ENCODE peak calls at places on chromosome X, in six cellular contexts. One of them, this sample, is unnamed.
A peak's percentile ranks its signal among the peaks of the same experiment; 100 is the strongest.

GRCh38 chrX:9873952-9874351 is 87.7 kb downstream of the SHROOM2 start:
- DNase-seq in breast epithelium: no peak
- DNase-seq in suprapubic skin: no peak
- DNase-seq in IMR-90: peak; percentile 49
- DNase-seq in uterus: no peak
- DNase-seq in NB4: peak; percentile 59
- DNase-seq in this sample: peak; percentile 12

GRCh38 chrX:1500701-1501624 is 36.0 kb downstream of the P2RY8 start:
- DNase-seq in breast epithelium: no peak
- DNase-seq in suprapubic skin: peak; percentile 65
- DNase-seq in IMR-90: no peak
- DNase-seq in uterus: no peak
- DNase-seq in NB4: no peak
- DNase-seq in this sample: no peak

GRCh38 chrX:17939724-17940123 is 78.6 kb upstream of the RAI2 start:
- DNase-seq in breast epithelium: no peak
- DNase-seq in suprapubic skin: no peak
- DNase-seq in IMR-90: no peak
- DNase-seq in uterus: peak; percentile 22
- DNase-seq in NB4: no peak
- DNase-seq in this sample: peak; percentile 4

GRCh38 chrX:149699761-149700160 is 12.1 kb upstream of the MAGEA11 start:
- DNase-seq in breast epithelium: no peak
- DNase-seq in suprapubic skin: no peak
- DNase-seq in IMR-90: no peak
- DNase-seq in uterus: no peak
- DNase-seq in NB4: peak; percentile 51
- DNase-seq in this sample: no peak

GRCh38 chrX:19121466-19121865 is 802 bp downstream of the ADGRG2 start:
- DNase-seq in breast epithelium: no peak
- DNase-seq in suprapubic skin: no peak
- DNase-seq in IMR-90: no peak
- DNase-seq in uterus: no peak
- DNase-seq in NB4: no peak
- DNase-seq in this sample: no peak

GRCh38 chrX:96650023-96650422 is 34.6 kb upstream of the DIAPH2 start:
- DNase-seq in breast epithelium: no peak
- DNase-seq in suprapubic skin: no peak
- DNase-seq in IMR-90: no peak
- DNase-seq in uterus: no peak
- DNase-seq in NB4: no peak
- DNase-seq in this sample: no peak

GRCh38 chrX:56564921-56565861 is 1.8 kb downstream of the UBQLN2 start:
- DNase-seq in breast epithelium: no peak
- DNase-seq in suprapubic skin: no peak
- DNase-seq in IMR-90: peak; percentile 5
- DNase-seq in uterus: no peak
- DNase-seq in NB4: no peak
- DNase-seq in this sample: no peak

GRCh38 chrX:8453619-8454018 is 11.0 kb upstream of the VCX3B start:
- DNase-seq in breast epithelium: no peak
- DNase-seq in suprapubic skin: no peak
- DNase-seq in IMR-90: no peak
- DNase-seq in uterus: no peak
- DNase-seq in NB4: no peak
- DNase-seq in this sample: no peak

GRCh38 chrX:136183175-136183574 is 35.8 kb downstream of the FHL1 start:
- DNase-seq in breast epithelium: no peak
- DNase-seq in suprapubic skin: no peak
- DNase-seq in IMR-90: no peak
- DNase-seq in uterus: no peak
- DNase-seq in NB4: no peak
- DNase-seq in this sample: no peak

DNA sequence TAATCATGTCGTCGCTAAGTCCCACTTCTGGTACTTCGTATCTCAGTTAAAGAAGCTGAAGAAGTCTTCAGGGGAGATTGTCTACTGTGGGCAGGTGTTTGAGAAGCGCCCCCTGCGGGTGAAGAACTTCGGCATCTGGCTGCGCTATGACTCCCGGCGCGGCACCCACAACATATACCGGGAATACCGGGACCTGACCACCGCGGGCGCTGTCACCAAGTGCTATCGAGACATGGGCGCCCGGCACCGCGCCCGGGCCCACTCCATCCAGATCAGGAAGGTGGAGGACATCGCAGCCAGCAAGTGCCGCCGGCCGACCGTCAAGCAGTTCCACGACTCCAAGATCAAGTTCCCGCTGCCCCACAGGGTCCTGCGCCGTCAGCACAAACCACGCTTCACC is 11.3 kb downstream of the PNCK start:
- DNase-seq in breast epithelium: no peak
- DNase-seq in suprapubic skin: peak; percentile 73
- DNase-seq in IMR-90: peak; percentile 15
- DNase-seq in uterus: no peak
- DNase-seq in NB4: peak; percentile 61
- DNase-seq in this sample: peak; percentile 24
- TF ChIP-seq CTCF in breast epithelium: no peak
- TF ChIP-seq CTCF in suprapubic skin: peak; percentile 31
- TF ChIP-seq CTCF in IMR-90: peak; percentile 35
- TF ChIP-seq CTCF in uterus: no peak
- TF ChIP-seq CTCF in NB4: peak; percentile 44
- TF ChIP-seq CTCF in this sample: peak; percentile 37

DNA sequence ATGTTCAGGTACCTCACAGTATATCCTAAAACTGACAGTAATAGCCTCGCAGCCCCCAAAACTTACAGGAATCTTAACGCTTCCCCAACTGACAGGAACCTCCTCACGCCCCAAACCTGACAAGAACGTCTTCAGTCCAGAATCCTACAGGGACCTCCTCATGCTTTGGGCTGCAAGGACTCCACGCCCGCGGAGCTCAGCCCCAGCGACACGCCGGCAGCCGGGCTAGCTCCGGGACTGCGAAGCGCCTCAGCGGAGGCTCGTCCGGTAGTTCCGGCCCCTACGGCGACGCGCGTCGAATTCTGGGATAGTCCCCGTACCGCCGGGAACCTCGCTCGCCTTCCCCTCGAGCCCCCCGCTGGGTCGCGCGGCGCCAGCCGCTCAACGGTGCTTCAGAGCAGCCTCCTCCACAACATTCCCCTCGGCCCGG is 562 bp downstream of the PHF8 start:
- DNase-seq in breast epithelium: no peak
- DNase-seq in suprapubic skin: no peak
- DNase-seq in IMR-90: peak; percentile 10
- DNase-seq in uterus: peak; percentile 11
- DNase-seq in NB4: peak; percentile 58
- DNase-seq in this sample: peak; percentile 9
- TF ChIP-seq POLR2A in breast epithelium: peak; percentile 9
- TF ChIP-seq POLR2A in suprapubic skin: no peak
- TF ChIP-seq POLR2A in IMR-90: no peak
- TF ChIP-seq POLR2A in uterus: no peak
- TF ChIP-seq POLR2A in NB4: no peak
- TF ChIP-seq POLR2A in this sample: no peak

DNA sequence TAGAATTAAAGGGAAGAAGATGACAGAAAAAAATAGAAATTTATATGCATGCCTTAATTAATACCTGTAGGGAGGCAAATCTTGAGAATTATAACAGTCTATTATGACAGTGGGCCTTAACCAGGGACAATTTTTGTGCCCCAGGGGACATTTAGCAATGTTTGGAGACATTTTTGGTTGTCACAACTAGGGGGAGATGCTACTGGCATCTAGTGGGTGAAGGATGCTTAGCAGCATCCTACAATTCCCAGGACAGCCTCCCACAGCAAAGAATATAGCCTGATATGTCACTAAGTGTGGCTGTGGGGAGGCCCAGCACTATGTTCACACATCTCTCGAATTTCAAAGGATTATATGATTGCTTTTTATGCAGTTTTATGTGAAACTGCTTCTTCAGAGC is 10.5 kb downstream of the GPR82 start:
- DNase-seq in breast epithelium: no peak
- DNase-seq in suprapubic skin: no peak
- DNase-seq in IMR-90: peak; percentile 20
- DNase-seq in uterus: no peak
- DNase-seq in NB4: peak; percentile 59
- DNase-seq in this sample: no peak
- TF ChIP-seq CTCF in breast epithelium: no peak
- TF ChIP-seq CTCF in suprapubic skin: no peak
- TF ChIP-seq CTCF in IMR-90: peak; percentile 43
- TF ChIP-seq CTCF in uterus: peak; percentile 16
- TF ChIP-seq CTCF in NB4: peak; percentile 36
- TF ChIP-seq CTCF in this sample: peak; percentile 19

DNA sequence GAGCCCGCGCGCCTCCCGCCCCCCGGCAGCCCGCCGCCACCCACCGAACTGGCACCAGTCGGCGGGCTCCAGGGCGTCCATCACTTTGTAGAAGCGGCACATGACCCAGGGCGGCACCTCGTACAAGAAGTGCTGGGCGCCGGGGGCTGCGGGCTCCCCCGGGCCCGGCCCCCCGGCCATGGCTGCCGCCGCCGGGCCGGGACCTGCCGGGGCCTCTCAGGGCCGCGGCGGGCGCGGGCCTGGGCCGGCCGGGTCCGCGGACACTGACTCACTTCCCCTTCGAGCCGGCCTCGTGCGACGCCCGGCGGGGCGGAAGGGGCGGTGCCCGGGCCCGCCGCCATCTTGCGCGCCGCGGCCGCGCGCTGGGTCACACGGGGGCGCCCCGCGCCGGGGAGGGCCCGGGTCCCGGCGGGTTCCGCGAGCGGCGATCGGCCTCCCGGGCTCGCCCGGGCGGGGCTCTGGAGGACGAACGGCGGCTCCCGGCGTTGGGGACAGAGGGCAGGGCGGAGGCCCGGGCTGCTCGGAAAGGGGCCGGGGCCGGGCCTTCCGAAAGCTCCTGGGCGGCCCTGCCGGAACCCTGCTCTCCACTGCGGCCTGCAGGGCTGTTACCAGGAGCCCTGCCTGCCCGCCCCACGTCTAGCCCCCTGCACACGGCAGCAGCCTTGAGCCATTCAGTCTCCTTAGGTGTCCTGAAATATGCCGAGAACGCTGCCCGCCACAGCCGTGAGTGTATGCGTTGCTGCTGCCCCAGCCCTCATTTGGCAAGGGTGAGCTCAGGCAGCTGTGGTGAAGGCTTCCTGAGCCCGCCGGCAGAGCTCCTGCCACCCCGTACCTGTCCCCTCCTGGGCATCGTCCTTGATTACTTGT is at the start of gene IRAK1:
- DNase-seq in breast epithelium: no peak
- DNase-seq in suprapubic skin: no peak
- DNase-seq in IMR-90: peak; percentile 52
- DNase-seq in uterus: no peak
- DNase-seq in NB4: peak; percentile 77
- DNase-seq in this sample: peak; percentile 27
- TF ChIP-seq POLR2A in breast epithelium: no peak
- TF ChIP-seq POLR2A in suprapubic skin: peak; percentile 50
- TF ChIP-seq POLR2A in IMR-90: peak; percentile 42
- TF ChIP-seq POLR2A in uterus: peak; percentile 16
- TF ChIP-seq POLR2A in NB4: peak; percentile 47
- TF ChIP-seq POLR2A in this sample: no peak

GRCh38 chrX:41457618-41458192 is 10.6 kb downstream of the NYX start:
- DNase-seq in breast epithelium: no peak
- DNase-seq in suprapubic skin: no peak
- DNase-seq in IMR-90: no peak
- DNase-seq in uterus: no peak
- DNase-seq in NB4: peak; percentile 27
- DNase-seq in this sample: no peak
- TF ChIP-seq CTCF in breast epithelium: no peak
- TF ChIP-seq CTCF in suprapubic skin: no peak
- TF ChIP-seq CTCF in IMR-90: peak; percentile 27
- TF ChIP-seq CTCF in uterus: no peak
- TF ChIP-seq CTCF in NB4: peak; percentile 10
- TF ChIP-seq CTCF in this sample: no peak

GRCh38 chrX:40174594-40175415 is 77.0 kb upstream of the BCOR start:
- DNase-seq in breast epithelium: no peak
- DNase-seq in suprapubic skin: no peak
- DNase-seq in IMR-90: no peak
- DNase-seq in uterus: peak; percentile 56
- DNase-seq in NB4: peak; percentile 72
- DNase-seq in this sample: no peak
- TF ChIP-seq POLR2A in breast epithelium: no peak
- TF ChIP-seq POLR2A in suprapubic skin: no peak
- TF ChIP-seq POLR2A in IMR-90: no peak
- TF ChIP-seq POLR2A in uterus: no peak
- TF ChIP-seq POLR2A in NB4: no peak
- TF ChIP-seq POLR2A in this sample: no peak

This sample was measured in prostate gland.